ENCODE peak calls at places on chromosomes 6 and 20, in six cellular contexts. W is bronchial epithelial cell; T is stimulated activated CD4-positive, alpha-beta T cell treated with anti-CD3 and anti-CD28 coated beads, Interleukin-15, amount 100 ng/mL, for 1 hour; D is uterus; S is germinal center; Q is HCT116. Z is an unnamed sample.

GRCh38 chr6:168415149-168415992 is 25.6 kb upstream of the SMOC2 start:
- DNase-seq in D (no peak), S (no peak), T (no peak), Q (no peak), W (no peak), Z (no peak)

GRCh38 chr6:683742-684440 is 9.0 kb downstream of the EXOC2 start:
- DNase-seq in T (no peak), S (no peak), W (no peak), Q (no peak), D (no peak), Z (no peak)

GRCh38 chr6:143293526-143293925 is 157.0 kb downstream of the ADAT2 start:
- DNase-seq in T (no peak), Q (no peak), D (no peak), W (no peak), S (no peak), Z (no peak)

GRCh38 chr6:74075323-74075722 is 379.3 kb downstream of the CD109 start:
- DNase-seq in D (peak; percentile 77), T (no peak), W (peak; percentile 78), S (no peak), Q (no peak), Z (peak; percentile 86)

GRCh38 chr6:108966855-108967755 is 118.9 kb downstream of the ARMC2 start:
- DNase-seq in W (peak; percentile 71), Q (peak; percentile 7), T (no peak), D (no peak), S (no peak), Z (peak; percentile 75)

GRCh38 chr20:61274326-61274725 is 22.3 kb downstream of the CDH4 start:
- DNase-seq in S (no peak), T (no peak), D (no peak), W (no peak), Q (no peak), Z (no peak)

GRCh38 chr6:144064402-144064830 is 31.0 kb downstream of the SF3B5 start:
- DNase-seq in S (peak; percentile 54), T (peak; percentile 50), D (no peak), Q (no peak), W (no peak), Z (no peak)

GRCh38 chr20:25081730-25082497 is at the start of gene VSX1:
- DNase-seq in T (no peak), W (no peak), D (no peak), S (no peak), Q (no peak), Z (no peak)

GRCh38 chr20:1430004-1430451 is 36.6 kb downstream of the NSFL1C start:
- DNase-seq in Q (no peak), D (no peak), T (no peak), W (no peak), S (no peak), Z (peak; percentile 46)

GRCh38 chr6:8499540-8499939 is 64.2 kb upstream of the SLC35B3 start:
- DNase-seq in T (no peak), W (peak; percentile 23), Q (peak; percentile 13), S (no peak), D (no peak), Z (peak; percentile 48)

GRCh38 chr20:46226602-46227001 is 81.7 kb downstream of the CDH22 start:
- DNase-seq in D (no peak), W (peak; percentile 22), T (no peak), S (no peak), Q (no peak), Z (peak; percentile 34)

GRCh38 chr6:167572841-167573271 is 248.0 kb downstream of the TTLL2 start:
- DNase-seq in S (no peak), D (no peak), Q (no peak), T (no peak), W (no peak), Z (no peak)

GRCh38 chr6:140434761-140435160 is 1060.3 kb upstream of the CITED2 start:
- DNase-seq in S (no peak), W (peak; percentile 83), T (no peak), D (no peak), Q (no peak), Z (peak; percentile 77)

GRCh38 chr6:166959906-166960608 is 3.7 kb upstream of the RNASET2 start:
- DNase-seq in T (no peak), W (no peak), S (no peak), Q (no peak), D (no peak), Z (no peak)

GRCh38 chr20:18288748-18289705 is 700 bp downstream of the ZNF133 start:
- DNase-seq in S (no peak), Q (no peak), D (no peak), T (no peak), W (no peak), Z (peak; percentile 16)

GRCh38 chr6:43916091-43916923 is 146.3 kb downstream of the VEGFA start:
- DNase-seq in W (no peak), T (no peak), S (no peak), D (no peak), Q (no peak), Z (no peak)

GRCh38 chr6:21595265-21595950 is 1.9 kb downstream of the SOX4 start:
- DNase-seq in S (peak; percentile 49), D (peak; percentile 56), Q (no peak), T (no peak), W (no peak), Z (peak; percentile 36)

GRCh38 chr6:11535801-11536230 is 1.7 kb upstream of the TMEM170B start:
- DNase-seq in Q (no peak), S (no peak), T (no peak), D (no peak), W (peak; percentile 58), Z (peak; percentile 68)

GRCh38 chr20:58233393-58233792 is 4.9 kb upstream of the ANKRD60 start:
- DNase-seq in T (no peak), D (no peak), Q (no peak), S (no peak), W (no peak), Z (no peak)

GRCh38 chr20:4809707-4810106 is 88.0 kb downstream of the PRND start:
- DNase-seq in T (no peak), W (no peak), D (no peak), S (peak; percentile 36), Q (no peak), Z (no peak)

GRCh38 chr6:68533339-68533795 is 101.7 kb upstream of the ADGRB3 start:
- DNase-seq in D (no peak), T (no peak), W (no peak), Q (no peak), S (no peak), Z (no peak)

GRCh38 chr6:17928514-17929430 is 58.7 kb downstream of the KIF13A start:
- DNase-seq in T (no peak), S (no peak), W (peak; percentile 39), Q (no peak), D (no peak), Z (peak; percentile 52)

GRCh38 chr6:56953597-56954388 is 1.1 kb upstream of the BEND6 start:
- DNase-seq in T (no peak), W (no peak), D (no peak), S (no peak), Q (no peak), Z (peak; percentile 20)

GRCh38 chr6:148551226-148551625 is 195.6 kb upstream of the UST start:
- DNase-seq in T (no peak), S (no peak), W (no peak), D (no peak), Q (no peak), Z (no peak)

GRCh38 chr6:15351631-15352030 is 105.8 kb downstream of the JARID2 start:
- DNase-seq in S (no peak), D (peak; percentile 47), T (no peak), W (peak; percentile 67), Q (no peak), Z (peak; percentile 75)

GRCh38 chr6:498795-499231 is 107.3 kb downstream of the IRF4 start:
- DNase-seq in Q (no peak), W (no peak), S (no peak), D (no peak), T (no peak), Z (no peak)

Z was measured in epithelial cell of esophagus.